ENCODE peak calls at places on chromosomes 13 and 19, in six cellular contexts. W is AG04450, Y is NCI-H2081, S is frontal cortex, A is T-helper 17 cell, Z is endothelial cell. P is an unnamed sample.

GRCh38 chr19:46755853-46756543 is 9.7 kb upstream of the STRN4 start:
- DNase-seq in W (no peak), Y (no peak), S (no peak), A (no peak), Z (no peak), P (no peak)

GRCh38 chr19:40781140-40781539 is 3.1 kb downstream of the RAB4B start:
- DNase-seq in W (no peak), Y (no peak), S (no peak), A (no peak), Z (no peak), P (no peak)

GRCh38 chr19:54002495-54003315 is 11.3 kb downstream of the CACNG6 start:
- DNase-seq in W (no peak), Y (no peak), S (no peak), A (no peak), Z (no peak), P (no peak)

GRCh38 chr19:55638864-55639359 is 1.9 kb upstream of the ZNF580 start:
- DNase-seq in W (no peak), Y (peak; percentile 18), S (no peak), A (peak; percentile 43), Z (peak; percentile 55), P (peak; percentile 53)

GRCh38 chr19:52248256-52248655 is 21.1 kb upstream of the ZNF766 start:
- DNase-seq in W (no peak), Y (no peak), S (no peak), A (peak; percentile 13), Z (peak; percentile 36), P (peak; percentile 88)

GRCh38 chr13:23440821-23441608 is 7.5 kb upstream of the SACS start:
- DNase-seq in W (no peak), Y (no peak), S (no peak), A (no peak), Z (no peak), P (peak; percentile 83)

GRCh38 chr19:35037716-35038622 is 3.6 kb upstream of the HPN start:
- DNase-seq in W (no peak), Y (no peak), S (peak; percentile 59), A (no peak), Z (no peak), P (no peak)

GRCh38 chr19:34963531-34964406 is at the start of gene ZNF792:
- DNase-seq in W (peak; percentile 4), Y (peak; percentile 24), S (peak; percentile 62), A (peak; percentile 15), Z (peak; percentile 87), P (peak; percentile 50)

GRCh38 chr13:82569581-82569980 is 1312.7 kb downstream of the SLITRK1 start:
- DNase-seq in W (no peak), Y (peak; percentile 0), S (no peak), A (no peak), Z (no peak), P (peak; percentile 55)

GRCh38 chr13:111422352-111422751 is 101.9 kb downstream of the TEX29 start:
- DNase-seq in W (no peak), Y (peak; percentile 32), S (no peak), A (no peak), Z (no peak), P (no peak)

GRCh38 chr13:93217701-93218100 is 8.9 kb upstream of the GPC6 start:
- DNase-seq in W (no peak), Y (no peak), S (no peak), A (no peak), Z (no peak), P (peak; percentile 11)

GRCh38 chr13:80086304-80086721 is 254.6 kb downstream of the SPRY2 start:
- DNase-seq in W (no peak), Y (no peak), S (no peak), A (no peak), Z (no peak), P (no peak)

GRCh38 chr19:1324792-1325567 is 39.3 kb downstream of the EFNA2 start:
- DNase-seq in W (peak; percentile 21), Y (peak; percentile 39), S (peak; percentile 76), A (no peak), Z (peak; percentile 69), P (peak; percentile 76)

GRCh38 chr19:52946322-52947310 is 16.1 kb downstream of the ZNF816 start:
- DNase-seq in W (no peak), Y (no peak), S (no peak), A (no peak), Z (peak; percentile 73), P (no peak)

GRCh38 chr19:4977299-4978174 is 8.6 kb downstream of the KDM4B start:
- DNase-seq in W (peak; percentile 88), Y (no peak), S (no peak), A (no peak), Z (no peak), P (peak; percentile 79)

GRCh38 chr13:20711301-20712044 is 8.0 kb downstream of the IL17D start:
- DNase-seq in W (no peak), Y (no peak), S (no peak), A (no peak), Z (no peak), P (no peak)

GRCh38 chr19:52748336-52748950 is 13.6 kb upstream of the ZNF611 start:
- DNase-seq in W (no peak), Y (peak; percentile 8), S (no peak), A (no peak), Z (peak; percentile 7), P (peak; percentile 59)

GRCh38 chr13:23811366-23812027 is 77.7 kb downstream of the MIPEP start:
- DNase-seq in W (no peak), Y (no peak), S (no peak), A (no peak), Z (no peak), P (no peak)

GRCh38 chr13:26423634-26424033 is 133.8 kb upstream of the WASF3 start:
- DNase-seq in W (no peak), Y (no peak), S (no peak), A (no peak), Z (no peak), P (peak; percentile 46)

GRCh38 chr13:45763419-45763818 is 61.3 kb downstream of the CBY2 start:
- DNase-seq in W (no peak), Y (no peak), S (no peak), A (no peak), Z (no peak), P (no peak)

GRCh38 chr13:20679879-20680278 is 23.6 kb upstream of the IL17D start:
- DNase-seq in W (no peak), Y (no peak), S (no peak), A (no peak), Z (no peak), P (no peak)

GRCh38 chr19:58558623-58559274 is 338 bp upstream of the UBE2M start:
- DNase-seq in W (peak; percentile 97), Y (no peak), S (peak; percentile 98), A (peak; percentile 99), Z (peak; percentile 100), P (peak; percentile 98)

GRCh38 chr13:100124265-100124664 is 35.4 kb downstream of the PCCA start:
- DNase-seq in W (no peak), Y (peak; percentile 91), S (no peak), A (no peak), Z (no peak), P (peak; percentile 41)

GRCh38 chr13:94784066-94784465 is 71.7 kb upstream of the SOX21 start:
- DNase-seq in W (no peak), Y (no peak), S (no peak), A (no peak), Z (no peak), P (no peak)

GRCh38 chr13:112931028-112931934 is 37.7 kb upstream of the MCF2L start:
- DNase-seq in W (peak; percentile 46), Y (peak; percentile 92), S (no peak), A (no peak), Z (peak; percentile 69), P (peak; percentile 96)

GRCh38 chr13:85659493-85659892 is 139.7 kb downstream of the SLITRK6 start:
- DNase-seq in W (no peak), Y (no peak), S (no peak), A (no peak), Z (no peak), P (no peak)

GRCh38 chr13:61148211-61148610 is 267.4 kb downstream of the PCDH20 start:
- DNase-seq in W (no peak), Y (no peak), S (no peak), A (no peak), Z (no peak), P (no peak)

GRCh38 chr19:35266904-35267817 is 1.6 kb upstream of the USF2 start:
- DNase-seq in W (no peak), Y (no peak), S (peak; percentile 66), A (peak; percentile 16), Z (peak; percentile 24), P (peak; percentile 45)

GRCh38 chr19:46685189-46685588 is 24.2 kb upstream of the DACT3 start:
- DNase-seq in W (no peak), Y (no peak), S (no peak), A (no peak), Z (no peak), P (no peak)

GRCh38 chr13:40315416-40316064 is 350.9 kb downstream of the FOXO1 start:
- DNase-seq in W (no peak), Y (no peak), S (no peak), A (peak; percentile 35), Z (no peak), P (no peak)

GRCh38 chr13:33842207-33842606 is 24.3 kb downstream of the RFC3 start:
- DNase-seq in W (no peak), Y (no peak), S (no peak), A (no peak), Z (no peak), P (no peak)

P was measured in myocyte.